ENCODE peak calls at places on chromosomes 1 and 21, in eight cellular contexts. N is AG04450, X is astrocyte, C is dorsolateral prefrontal cortex, J is BJ, Z is neural progenitor cell, R is heart left ventricle, I is endodermal cell. E is an unnamed sample.

GRCh38 chr21:25901580-25901979 is 166.8 kb downstream of the GABPA start:
- DNase-seq in N (no peak), X (no peak), C (no peak), J (no peak), Z (no peak), R (no peak), I (no peak), E (no peak)

GRCh38 chr1:5978452-5978851 is 13.8 kb downstream of the NPHP4 start:
- DNase-seq in N (no peak), X (no peak), C (peak; percentile 38), J (no peak), Z (no peak), R (no peak), I (no peak), E (no peak)

GRCh38 chr1:32372149-32372756 is 9.9 kb downstream of the TSSK3 start:
- DNase-seq in N (no peak), X (no peak), C (no peak), J (no peak), Z (no peak), R (no peak), I (peak; percentile 35), E (no peak)

GRCh38 chr1:12464627-12465056 is 153.4 kb downstream of the DHRS3 start:
- DNase-seq in N (peak; percentile 91), X (peak; percentile 99), C (no peak), J (peak; percentile 93), Z (no peak), R (no peak), I (no peak), E (no peak)

GRCh38 chr1:172352435-172352834 is 68.0 kb upstream of the C1orf105 start:
- DNase-seq in N (no peak), X (peak; percentile 77), C (no peak), J (no peak), Z (no peak), R (no peak), I (no peak), E (no peak)

GRCh38 chr1:7149080-7149838 is 364.0 kb downstream of the CAMTA1 start:
- DNase-seq in N (no peak), X (no peak), C (no peak), J (no peak), Z (peak; percentile 40), R (peak; percentile 77), I (peak; percentile 84), E (no peak)

GRCh38 chr1:7584157-7584556 is 186.9 kb upstream of the VAMP3 start:
- DNase-seq in N (no peak), X (no peak), C (peak; percentile 28), J (no peak), Z (no peak), R (no peak), I (no peak), E (no peak)

GRCh38 chr21:46095814-46096595 is 1.9 kb upstream of the COL6A2 start:
- DNase-seq in N (no peak), X (no peak), C (no peak), J (no peak), Z (no peak), R (peak; percentile 7), I (peak; percentile 34), E (no peak)

DNA sequence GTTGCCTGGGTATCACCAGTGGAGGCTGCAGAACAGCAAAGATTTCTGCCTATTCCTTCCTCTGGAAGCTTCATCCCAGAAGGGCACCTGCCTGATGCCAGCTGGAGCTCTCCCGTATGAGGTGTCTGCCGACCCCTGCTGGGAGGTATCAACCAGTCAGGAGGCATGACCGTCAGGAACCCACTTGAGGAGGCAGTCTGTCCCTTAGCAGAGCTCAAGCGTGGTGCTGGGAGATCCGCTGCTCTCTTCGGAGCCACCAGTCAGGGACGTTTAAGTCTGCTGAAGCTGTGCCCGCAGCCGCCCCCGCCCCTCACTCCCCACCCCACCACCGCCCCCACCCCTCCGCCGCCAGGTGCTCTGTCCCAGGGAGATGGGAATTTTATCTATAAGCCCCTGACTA is 23.1 kb upstream of the HFM1 start:
- DNase-seq in N (no peak), X (no peak), C (no peak), J (no peak), Z (no peak), R (no peak), I (peak; percentile 66), E (no peak)
- TF ChIP-seq CTCF in N (no peak), X (no peak), C (no peak), J (no peak), Z (no peak), R (no peak), I (no peak), E (no peak)

GRCh38 chr1:205064301-205064700 is 20.0 kb downstream of the TMEM81 start:
- DNase-seq in N (no peak), X (no peak), C (no peak), J (no peak), Z (no peak), R (no peak), I (no peak), E (no peak)

GRCh38 chr1:205062319-205062718 is 19.3 kb downstream of the CNTN2 start:
- DNase-seq in N (no peak), X (no peak), C (peak; percentile 43), J (no peak), Z (no peak), R (no peak), I (no peak), E (no peak)

GRCh38 chr1:205061227-205061626 is 18.2 kb downstream of the CNTN2 start:
- DNase-seq in N (no peak), X (no peak), C (no peak), J (no peak), Z (no peak), R (no peak), I (no peak), E (no peak)

GRCh38 chr1:205061665-205062069 is 18.7 kb downstream of the CNTN2 start:
- DNase-seq in N (peak; percentile 3), X (peak; percentile 19), C (peak; percentile 83), J (no peak), Z (peak; percentile 89), R (peak; percentile 62), I (peak; percentile 97), E (peak; percentile 87)

DNA sequence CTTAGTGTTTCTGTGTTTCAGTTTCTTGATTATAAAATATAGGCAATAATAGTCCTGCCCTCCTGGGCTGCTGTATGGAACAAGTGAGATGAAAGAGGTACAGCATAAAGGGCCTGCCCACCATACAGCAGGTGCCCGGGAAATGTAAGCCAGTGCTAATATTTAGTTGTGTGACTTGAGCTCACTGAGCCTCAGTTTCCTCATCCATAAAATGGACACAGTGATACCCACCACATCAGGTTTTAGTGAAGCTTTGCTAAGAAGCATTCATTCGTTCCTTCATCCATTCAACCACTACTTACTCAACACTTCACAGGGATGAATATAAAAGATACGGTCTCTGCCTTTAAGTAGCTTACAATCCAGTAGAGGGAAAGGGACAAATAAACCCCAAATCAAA is 19.9 kb downstream of the CNTN2 start:
- DNase-seq in N (no peak), X (no peak), C (no peak), J (no peak), Z (no peak), R (no peak), I (no peak), E (no peak)
- H3K27me3 ChIP-seq in N (peaks cover 22% of the 10 kb centered on the region), X (no peaks in the 10 kb centered on the region), C (no peaks in the 10 kb centered on the region), J (no peaks in the 10 kb centered on the region), Z (no peaks in the 10 kb centered on the region), R (no peaks in the 10 kb centered on the region), I (no peaks in the 10 kb centered on the region), E (no peaks in the 10 kb centered on the region)

GRCh38 chr1:156680056-156680455 is 2.8 kb upstream of the NES start:
- DNase-seq in N (no peak), X (no peak), C (no peak), J (no peak), Z (no peak), R (no peak), I (no peak), E (no peak)

GRCh38 chr1:156689035-156689959 is 12.1 kb upstream of the NES start:
- DNase-seq in N (peak; percentile 65), X (peak; percentile 63), C (peak; percentile 59), J (no peak), Z (peak; percentile 94), R (peak; percentile 63), I (peak; percentile 97), E (peak; percentile 90)

GRCh38 chr1:156681196-156681595 is 4.0 kb upstream of the NES start:
- DNase-seq in N (no peak), X (no peak), C (no peak), J (no peak), Z (no peak), R (no peak), I (no peak), E (no peak)

GRCh38 chr1:156682166-156682890 is 5.1 kb upstream of the NES start:
- DNase-seq in N (no peak), X (no peak), C (no peak), J (no peak), Z (peak; percentile 48), R (no peak), I (peak; percentile 86), E (no peak)

GRCh38 chr1:156684227-156684782 is 7.1 kb upstream of the NES start:
- DNase-seq in N (no peak), X (no peak), C (no peak), J (no peak), Z (no peak), R (no peak), I (no peak), E (no peak)
- TF ChIP-seq CTCF in N (peak; percentile 23), X (no peak), C (no peak), J (peak; percentile 23), Z (peak; percentile 20), R (no peak), I (peak; percentile 52), E (no peak)

GRCh38 chr21:29938968-29939858 is 583 bp downstream of the GRIK1 start:
- DNase-seq in N (no peak), X (peak; percentile 0), C (no peak), J (no peak), Z (peak; percentile 64), R (no peak), I (peak; percentile 78), E (peak; percentile 43)
- H3K27me3 ChIP-seq in N (peaks cover 19% of the 10 kb centered on the region), X (peaks cover 37% of the 10 kb centered on the region), C (no peaks in the 10 kb centered on the region), J (peaks cover 14% of the 10 kb centered on the region), Z (peaks cover 92% of the 10 kb centered on the region), R (peaks cover 62% of the 10 kb centered on the region), I (peaks cover 73% of the 10 kb centered on the region), E (peaks cover 53% of the 10 kb centered on the region)